ENCODE peak calls at places on chromosome 15, in seven cellular contexts. T is naive thymus-derived CD8-positive, alpha-beta T cell; G is neuronal stem cell; K is GDM1; Q is activated T-helper 9 cell treated with anti-CD3 and anti-CD28 coated beads, Interleukin-2, amount 50 U/mL, for 16 hours; Y is T-helper 9 cell; R is activated CD4-positive, alpha-beta T cell treated with anti-CD3 and anti-CD28 coated beads, Interleukin-2, amount 50 U/mL, for 24 hours. N is an unnamed sample.

GRCh38 chr15:27889258-27889657 is 209.9 kb downstream of the OCA2 start:
- DNase-seq in K (no peak), Y (no peak), T (no peak), Q (no peak), G (no peak), R (no peak), N (no peak)

GRCh38 chr15:38683382-38684242 is 119.0 kb upstream of the RASGRP1 start:
- DNase-seq in T (peak; percentile 41), Q (peak; percentile 47), K (peak; percentile 61), Y (peak; percentile 50), R (no peak), G (peak; percentile 32), N (no peak)

GRCh38 chr15:98017150-98017964 is 56.9 kb downstream of the ARRDC4 start:
- DNase-seq in G (no peak), Y (no peak), R (no peak), T (no peak), K (no peak), Q (no peak), N (no peak)

GRCh38 chr15:71572452-71573053 is 237.8 kb upstream of the NR2E3 start:
- DNase-seq in Q (no peak), G (no peak), Y (no peak), T (no peak), R (no peak), K (no peak), N (no peak)

GRCh38 chr15:24761704-24762302 is 86.2 kb downstream of the NPAP1 start:
- DNase-seq in R (no peak), Q (no peak), Y (no peak), G (no peak), K (peak; percentile 5), T (no peak), N (no peak)

GRCh38 chr15:80695099-80695910 is at the start of gene ABHD17C:
- DNase-seq in R (peak; percentile 22), Y (no peak), T (peak; percentile 30), G (peak; percentile 45), K (no peak), Q (peak; percentile 27), N (no peak)

GRCh38 chr15:79168922-79169322 is 78.3 kb upstream of the RASGRF1 start:
- DNase-seq in K (no peak), R (no peak), G (peak; percentile 51), T (no peak), Q (no peak), Y (no peak), N (no peak)

GRCh38 chr15:68271854-68272471 is 5.6 kb upstream of the FEM1B start:
- DNase-seq in R (no peak), T (no peak), K (no peak), Q (no peak), G (no peak), Y (no peak), N (no peak)

GRCh38 chr15:65032823-65033537 is 3.5 kb upstream of the MTFMT start:
- DNase-seq in R (no peak), K (peak; percentile 20), Q (peak; percentile 13), G (peak; percentile 69), Y (peak; percentile 8), T (no peak), N (no peak)

GRCh38 chr15:73885954-73886700 is 12.8 kb downstream of the TBC1D21 start:
- DNase-seq in Q (no peak), R (no peak), T (no peak), Y (no peak), G (no peak), K (no peak), N (no peak)

GRCh38 chr15:96504371-96504770 is 173.9 kb downstream of the NR2F2 start:
- DNase-seq in Q (no peak), Y (no peak), R (no peak), K (no peak), T (no peak), G (no peak), N (no peak)

GRCh38 chr15:58587481-58587880 is 155.7 kb downstream of the LIPC start:
- DNase-seq in Y (no peak), K (no peak), T (no peak), G (no peak), R (no peak), Q (no peak), N (no peak)

GRCh38 chr15:49793943-49794342 is 173.1 kb downstream of the DTWD1 start:
- DNase-seq in T (no peak), G (no peak), Q (no peak), K (no peak), Y (no peak), R (no peak), N (no peak)

GRCh38 chr15:98727115-98728040 is 79.0 kb downstream of the IGF1R start:
- DNase-seq in G (peak; percentile 48), R (no peak), Q (no peak), T (no peak), K (no peak), Y (no peak), N (peak; percentile 74)

GRCh38 chr15:88792342-88793282 is 10.6 kb upstream of the ACAN start:
- DNase-seq in Y (no peak), T (no peak), R (no peak), K (no peak), G (no peak), Q (no peak), N (no peak)

GRCh38 chr15:31228980-31229826 is 97.4 kb upstream of the KLF13 start:
- DNase-seq in Q (no peak), Y (no peak), R (no peak), K (no peak), G (no peak), T (no peak), N (no peak)

GRCh38 chr15:48940508-48940907 is 23.2 kb downstream of the SHC4 start:
- DNase-seq in T (no peak), K (no peak), G (no peak), Y (no peak), R (no peak), Q (no peak), N (no peak)

GRCh38 chr15:24786347-24786746 is 110.8 kb downstream of the NPAP1 start:
- DNase-seq in Q (no peak), R (no peak), G (no peak), Y (no peak), T (no peak), K (no peak), N (no peak)

GRCh38 chr15:39934415-39935044 is 615 bp downstream of the EIF2AK4 start:
- DNase-seq in G (peak; percentile 15), K (no peak), Q (no peak), R (no peak), T (no peak), Y (no peak), N (no peak)

GRCh38 chr15:25909806-25910205 is 46.7 kb upstream of the ATP10A start:
- DNase-seq in T (no peak), Y (no peak), Q (no peak), G (no peak), R (no peak), K (no peak), N (no peak)

GRCh38 chr15:52440414-52440813 is 88.3 kb downstream of the MYO5A start:
- DNase-seq in T (no peak), Q (no peak), Y (no peak), K (no peak), G (no peak), R (no peak), N (no peak)

GRCh38 chr15:70723927-70724326 is 39.4 kb downstream of the UACA start:
- DNase-seq in G (no peak), T (no peak), R (no peak), K (no peak), Q (no peak), Y (no peak), N (no peak)

GRCh38 chr15:92803852-92804609 is 96.1 kb upstream of the CHD2 start:
- DNase-seq in T (no peak), K (peak; percentile 79), G (no peak), Q (peak; percentile 72), R (peak; percentile 52), Y (no peak), N (peak; percentile 82)

GRCh38 chr15:64146885-64147681 is 4.4 kb upstream of the SNX22 start:
- DNase-seq in R (no peak), K (no peak), Y (no peak), G (no peak), Q (no peak), T (no peak), N (no peak)

GRCh38 chr15:62925875-62926274 is 116.7 kb upstream of the TPM1 start:
- DNase-seq in T (no peak), K (no peak), Q (no peak), R (no peak), G (no peak), Y (no peak), N (no peak)

GRCh38 chr15:47374222-47374621 is 343.1 kb upstream of the SEMA6D start:
- DNase-seq in Q (no peak), R (no peak), Y (no peak), T (no peak), G (no peak), K (no peak), N (no peak)

GRCh38 chr15:77179541-77179998 is 108.7 kb upstream of the TSPAN3 start:
- DNase-seq in R (no peak), T (no peak), K (no peak), Q (no peak), G (no peak), Y (no peak), N (no peak)

GRCh38 chr15:31299588-31300207 is 26.9 kb upstream of the KLF13 start:
- DNase-seq in T (no peak), R (no peak), K (no peak), G (no peak), Y (no peak), Q (no peak), N (no peak)

GRCh38 chr15:45276851-45277250 is 24.8 kb downstream of the SLC28A2 start:
- DNase-seq in R (no peak), T (no peak), K (no peak), G (no peak), Q (no peak), Y (no peak), N (no peak)

GRCh38 chr15:27855137-27855536 is 244.0 kb downstream of the OCA2 start:
- DNase-seq in Q (no peak), R (no peak), G (no peak), Y (no peak), K (no peak), T (no peak), N (no peak)

GRCh38 chr15:78304487-78305413 is 5.3 kb upstream of the SKIC8 start:
- DNase-seq in K (no peak), T (no peak), Y (no peak), G (no peak), R (no peak), Q (no peak), N (no peak)

GRCh38 chr15:34951993-34952392 is 17.5 kb downstream of the AQR start:
- DNase-seq in K (no peak), T (no peak), Y (no peak), G (no peak), R (no peak), Q (no peak), N (no peak)

GRCh38 chr15:35693286-35693685 is 147.3 kb upstream of the DPH6 start:
- DNase-seq in G (no peak), Y (no peak), K (no peak), R (no peak), Q (no peak), T (no peak), N (no peak)

GRCh38 chr15:67198157-67198754 is 56.2 kb downstream of the AAGAB start:
- DNase-seq in R (no peak), Q (no peak), T (no peak), Y (no peak), K (no peak), G (no peak), N (no peak)

GRCh38 chr15:69557340-69558137 is 104.9 kb downstream of the RPLP1 start:
- DNase-seq in Y (no peak), K (no peak), T (no peak), G (no peak), Q (no peak), R (no peak), N (peak; percentile 29)